ENCODE peak calls at places on chromosomes 12 and 14, in six cellular contexts. I is trophoblast cell, D is IMR-90, W is mesenchymal stem cell, P is neuronal stem cell, B is H9. R is an unnamed sample.

GRCh38 chr12:104219361-104219892 is 3.8 kb downstream of the TXNRD1 start:
- DNase-seq in I (peak), D (peak), W (peak), P (no peak), B (no peak), R (no peak)

GRCh38 chr12:110431957-110432587 is 18.1 kb downstream of the ARPC3 start:
- DNase-seq in I (no peak), D (no peak), W (no peak), P (no peak), B (no peak), R (no peak)

GRCh38 chr12:124509300-124509675 is 58.1 kb downstream of the NCOR2 start:
- DNase-seq in I (no peak), D (no peak), W (no peak), P (no peak), B (no peak), R (no peak)

GRCh38 chr14:70098257-70098809 is 90.4 kb downstream of the SLC8A3 start:
- DNase-seq in I (no peak), D (no peak), W (no peak), P (no peak), B (no peak), R (no peak)

GRCh38 chr14:88746042-88746441 is 46.7 kb downstream of the EML5 start:
- DNase-seq in I (no peak), D (peak), W (no peak), P (no peak), B (no peak), R (no peak)

GRCh38 chr14:105169776-105170655 is 1.4 kb upstream of the JAG2 start:
- DNase-seq in I (no peak), D (no peak), W (no peak), P (no peak), B (no peak), R (no peak)

GRCh38 chr14:75690010-75690409 is 29.0 kb downstream of the TTLL5 start:
- DNase-seq in I (no peak), D (peak), W (no peak), P (no peak), B (no peak), R (no peak)

GRCh38 chr12:26748741-26749431 is 84.1 kb downstream of the ITPR2 start:
- DNase-seq in I (no peak), D (peak), W (peak), P (no peak), B (no peak), R (no peak)

GRCh38 chr14:104821971-104822608 is 21.2 kb downstream of the ZBTB42 start:
- DNase-seq in I (no peak), D (no peak), W (no peak), P (no peak), B (no peak), R (no peak)

GRCh38 chr12:50924439-50925341 is 27.7 kb upstream of the HIGD1C start:
- DNase-seq in I (no peak), D (peak), W (peak), P (no peak), B (peak), R (peak)

GRCh38 chr14:78202976-78203375 is 32.8 kb downstream of the NRXN3 start:
- DNase-seq in I (peak), D (no peak), W (no peak), P (no peak), B (no peak), R (no peak)

GRCh38 chr12:41684997-41685396 is 459.7 kb downstream of the GXYLT1 start:
- DNase-seq in I (no peak), D (no peak), W (peak), P (no peak), B (no peak), R (no peak)

GRCh38 chr12:9111525-9111924 is 4.2 kb downstream of the A2M start:
- DNase-seq in I (no peak), D (no peak), W (no peak), P (no peak), B (no peak), R (no peak)

GRCh38 chr12:48972213-48973021 is 882 bp upstream of the WNT10B start:
- DNase-seq in I (peak), D (peak), W (peak), P (no peak), B (peak), R (no peak)

GRCh38 chr14:87309557-87309956 is 683.4 kb downstream of the GALC start:
- DNase-seq in I (no peak), D (no peak), W (peak), P (no peak), B (no peak), R (no peak)

GRCh38 chr12:31759621-31760459 is 31.0 kb upstream of the AMN1 start:
- DNase-seq in I (no peak), D (no peak), W (no peak), P (no peak), B (no peak), R (no peak)

GRCh38 chr14:76781648-76782051 is 20.4 kb downstream of the VASH1 start:
- DNase-seq in I (no peak), D (no peak), W (no peak), P (no peak), B (no peak), R (no peak)

GRCh38 chr14:75577090-75577489 is 1.3 kb upstream of the FLVCR2 start:
- DNase-seq in I (no peak), D (no peak), W (no peak), P (no peak), B (no peak), R (no peak)

GRCh38 chr14:37056473-37056872 is 115.9 kb downstream of the SLC25A21 start:
- DNase-seq in I (no peak), D (peak), W (peak), P (no peak), B (no peak), R (peak)

GRCh38 chr14:103427485-103428443 is 42.5 kb downstream of the MARK3 start:
- DNase-seq in I (no peak), D (peak), W (peak), P (no peak), B (peak), R (peak)

GRCh38 chr14:21083565-21084325 is 13.6 kb downstream of the ARHGEF40 start:
- DNase-seq in I (no peak), D (peak), W (no peak), P (no peak), B (no peak), R (no peak)

GRCh38 chr12:93177208-93178153 is 200.2 kb upstream of the NUDT4 start:
- DNase-seq in I (no peak), D (no peak), W (peak), P (no peak), B (no peak), R (no peak)

GRCh38 chr12:22624908-22625646 is at the start of gene ETNK1:
- DNase-seq in I (peak), D (peak), W (peak), P (peak), B (peak), R (peak)

GRCh38 chr12:30996255-30996654 is 69.7 kb downstream of the TSPAN11 start:
- DNase-seq in I (peak), D (peak), W (peak), P (no peak), B (no peak), R (no peak)

GRCh38 chr14:62645649-62646048 is 399.6 kb downstream of the KCNH5 start:
- DNase-seq in I (no peak), D (peak), W (peak), P (no peak), B (no peak), R (no peak)

GRCh38 chr14:41285193-41285748 is 321.4 kb upstream of the LRFN5 start:
- DNase-seq in I (peak), D (peak), W (peak), P (peak), B (no peak), R (no peak)

GRCh38 chr12:28121899-28122655 is 68.2 kb upstream of the CCDC91 start:
- DNase-seq in I (no peak), D (peak), W (peak), P (no peak), B (no peak), R (no peak)

GRCh38 chr12:71587012-71587411 is 76.6 kb downstream of the ZFC3H1 start:
- DNase-seq in I (no peak), D (no peak), W (no peak), P (no peak), B (no peak), R (no peak)

GRCh38 chr12:82040987-82041743 is 282.0 kb upstream of the PPFIA2 start:
- DNase-seq in I (no peak), D (no peak), W (no peak), P (no peak), B (no peak), R (no peak)
- H3K23ac ChIP-seq in I (no peak), D (no peak), W (no peak), P (no peak), B (no peak), R (no peak)

DNA sequence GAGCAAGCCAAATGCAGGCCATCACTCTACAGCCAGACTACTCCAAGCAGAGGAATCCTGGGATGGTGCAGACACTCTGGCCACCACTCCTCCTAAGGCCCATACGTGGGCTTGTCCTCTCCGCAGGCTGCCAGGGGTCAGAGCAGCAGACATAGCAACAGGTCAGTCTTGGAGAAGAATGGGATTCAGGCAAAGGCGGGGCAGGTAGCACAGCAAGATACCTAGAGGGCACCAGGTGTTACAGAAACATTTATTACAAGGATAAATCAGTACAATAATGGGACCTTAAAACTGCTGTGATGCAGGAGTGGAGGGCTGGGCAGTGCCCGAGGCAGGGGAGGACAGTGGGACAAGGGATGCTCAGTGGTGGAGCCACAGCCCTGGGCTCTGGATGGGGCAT is 20.3 kb downstream of the SYNDIG1L start:
- DNase-seq in I (no peak), D (no peak), W (no peak), P (no peak), B (no peak), R (no peak)
- H3K14ac ChIP-seq in I (no peak), D (no peak), W (no peak), P (no peak), B (no peak), R (no peak)

DNA sequence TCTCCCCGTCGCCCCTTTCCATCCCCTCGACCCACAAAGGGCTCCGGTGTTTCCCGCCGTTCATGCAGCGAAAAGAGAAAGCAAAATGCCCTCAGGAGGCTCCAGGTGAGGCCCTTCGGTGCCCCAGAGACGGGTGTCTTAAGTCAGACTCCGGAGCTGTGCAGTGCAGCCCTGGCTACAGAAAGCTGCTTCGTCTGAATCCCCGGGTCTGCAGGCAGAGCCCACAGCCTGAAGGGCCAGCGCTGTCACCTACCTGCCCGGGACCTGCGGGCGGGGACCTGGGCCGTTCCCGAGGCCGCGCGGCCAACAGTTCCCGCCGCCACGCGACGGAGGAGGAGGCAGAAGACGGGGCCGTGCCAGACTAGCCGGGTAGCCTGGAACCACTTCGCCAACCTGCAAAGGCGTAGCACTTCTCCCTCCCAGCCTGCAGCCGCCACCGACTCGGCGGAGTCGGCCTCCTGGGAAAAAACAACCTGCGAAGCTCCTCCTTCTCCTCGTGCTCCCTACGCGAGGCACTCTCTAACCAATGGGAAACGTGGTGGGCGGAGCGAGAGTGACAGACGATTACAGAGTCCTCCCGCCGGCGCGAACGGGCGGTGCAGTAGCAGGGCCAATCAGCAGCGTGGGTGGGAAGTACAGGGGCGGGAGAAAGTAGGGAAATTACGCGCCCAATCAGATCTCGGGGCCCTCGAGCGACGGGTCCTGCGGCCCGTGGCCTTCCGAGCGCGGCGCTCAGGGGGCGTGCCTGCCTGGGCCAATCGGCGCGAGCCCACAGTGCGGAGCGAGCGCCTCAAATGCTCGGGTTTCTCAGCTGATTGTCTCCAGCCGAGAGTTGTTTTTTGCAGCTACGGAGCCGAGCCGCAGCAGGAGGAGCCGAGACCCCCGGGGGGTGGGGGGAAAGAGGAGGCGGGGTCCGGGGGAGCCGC is at the start of the genes GPR137C and TXNDC16:
- DNase-seq in I (peak), D (peak), W (peak), P (peak), B (peak), R (peak)
- H3K23ac ChIP-seq in I (no peak), D (peak), W (peak), P (peak), B (no peak), R (no peak)

DNA sequence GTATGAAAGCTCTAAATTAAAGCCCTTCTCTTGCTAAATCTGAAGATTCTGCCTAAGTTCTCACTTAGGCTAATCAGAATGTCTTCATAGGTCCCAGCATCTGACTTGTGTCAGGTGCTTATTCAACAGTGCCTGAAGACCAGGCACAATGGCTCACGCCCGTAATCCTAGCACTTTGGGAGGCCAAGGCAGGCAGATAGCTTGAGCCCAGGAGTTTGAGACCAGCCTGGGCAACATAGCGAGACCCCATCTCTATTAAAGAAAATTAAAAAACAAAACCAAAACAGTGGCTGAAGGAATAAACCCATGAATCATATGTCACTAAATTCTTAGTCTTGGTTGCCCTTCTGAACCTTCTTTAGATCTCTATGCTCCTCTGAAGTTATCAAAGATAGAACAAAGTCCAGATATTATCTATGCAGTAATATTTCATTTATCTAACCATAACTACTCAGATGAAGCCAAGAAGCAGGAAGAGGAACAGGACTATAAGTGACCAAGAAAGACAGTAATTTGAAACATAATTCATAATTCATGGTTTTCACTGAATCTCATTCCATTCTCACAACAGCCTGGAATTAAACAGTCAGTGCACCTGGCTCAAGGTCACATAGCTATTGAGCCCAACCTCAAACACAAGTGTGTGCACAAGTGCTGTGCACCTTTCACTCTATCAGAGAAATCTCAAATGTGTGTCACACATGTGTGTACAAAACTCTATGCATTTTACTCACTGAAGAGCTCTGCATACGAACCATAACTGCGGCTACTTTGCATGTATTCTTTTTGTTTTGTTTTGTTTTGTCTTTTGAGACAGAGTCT is 6.6 kb downstream of the SLC7A7 start:
- DNase-seq in I (no peak), D (no peak), W (no peak), P (no peak), B (no peak), R (no peak)
- H3K14ac ChIP-seq in I (no peak), D (no peak), W (no peak), P (no peak), B (no peak), R (no peak)